ENCODE peak calls at places on chromosomes 4 and X, in four cellular contexts. I is keratinocyte, V is pancreas, L is fibroblast of mammary gland. Z is an unnamed sample.

GRCh38 chr4:7013171-7013570 is 30.0 kb upstream of the TADA2B start:
- DNase-seq in V (no peak), L (no peak), I (no peak), Z (no peak)

GRCh38 chrX:57137481-57137880 is 284 bp upstream of the SPIN2A start:
- DNase-seq in I (no peak), V (no peak), L (peak; percentile 11), Z (no peak)

GRCh38 chr4:1351854-1352633 is 5.0 kb downstream of the UVSSA start:
- DNase-seq in I (no peak), L (peak; percentile 69), V (peak; percentile 92), Z (peak; percentile 66)

GRCh38 chrX:135707880-135708279 is 5.6 kb upstream of the CT45A1 start:
- DNase-seq in I (no peak), V (no peak), L (peak; percentile 1), Z (peak; percentile 20)

GRCh38 chrX:53483838-53484420 is 49.8 kb upstream of the HSD17B10 start:
- DNase-seq in I (no peak), L (peak; percentile 48), V (no peak), Z (no peak)

GRCh38 chr4:123361195-123361861 is 35.3 kb upstream of the SPRY1 start:
- DNase-seq in L (peak; percentile 94), I (no peak), V (no peak), Z (no peak)

GRCh38 chr4:111506706-111507105 is 638.5 kb upstream of the FAM241A start:
- DNase-seq in L (peak; percentile 83), I (no peak), V (no peak), Z (no peak)

GRCh38 chrX:2373615-2374014 is 127.2 kb downstream of the DHRSX start:
- DNase-seq in L (no peak), V (no peak), I (no peak), Z (no peak)

GRCh38 chr4:176241703-176242102 is 27.3 kb downstream of the ASB5 start:
- DNase-seq in I (no peak), L (no peak), V (no peak), Z (no peak)

GRCh38 chr4:8656711-8657380 is 64.3 kb downstream of the CPZ start:
- DNase-seq in L (no peak), V (no peak), I (no peak), Z (no peak)

GRCh38 chr4:113747949-113748348 is 13.6 kb downstream of the CAMK2D start:
- DNase-seq in L (no peak), I (no peak), V (no peak), Z (no peak)

GRCh38 chr4:167219090-167219489 is 15.2 kb downstream of the SPOCK3 start:
- DNase-seq in V (no peak), L (no peak), I (no peak), Z (no peak)

GRCh38 chr4:14679906-14680305 is 322.4 kb upstream of the CPEB2 start:
- DNase-seq in V (no peak), L (peak; percentile 8), I (no peak), Z (no peak)

GRCh38 chrX:15242899-15243555 is 26.9 kb downstream of the ASB9 start:
- DNase-seq in I (no peak), V (no peak), L (peak; percentile 57), Z (peak; percentile 18)

GRCh38 chrX:99857455-99857854 is 552.6 kb downstream of the PCDH19 start:
- DNase-seq in L (no peak), V (no peak), I (no peak), Z (peak; percentile 0)

GRCh38 chr4:24067781-24068193 is 177.9 kb upstream of the PPARGC1A start:
- DNase-seq in I (peak; percentile 41), L (peak; percentile 83), V (no peak), Z (no peak)

GRCh38 chr4:39169426-39169825 is 12.9 kb upstream of the WDR19 start:
- DNase-seq in V (no peak), I (no peak), L (no peak), Z (no peak)

GRCh38 chrX:41265615-41266014 is 68.3 kb upstream of the DDX3X start:
- DNase-seq in I (no peak), V (no peak), L (peak; percentile 86), Z (no peak)

GRCh38 chrX:53262918-53263394 is 18.4 kb downstream of the IQSEC2 start:
- DNase-seq in V (no peak), L (peak; percentile 85), I (no peak), Z (no peak)

GRCh38 chr4:31234494-31234893 is 514.3 kb downstream of the PCDH7 start:
- DNase-seq in I (no peak), L (no peak), V (no peak), Z (peak; percentile 1)

GRCh38 chr4:143359794-143360193 is 23.1 kb downstream of the GAB1 start:
- DNase-seq in I (no peak), V (no peak), L (no peak), Z (no peak)

GRCh38 chr4:143336828-143337599 is at the start of gene GAB1:
- DNase-seq in L (peak; percentile 74), V (peak; percentile 76), I (no peak), Z (no peak)

GRCh38 chr4:115356176-115356575 is 242.8 kb upstream of the NDST4 start:
- DNase-seq in L (no peak), I (no peak), V (no peak), Z (no peak)

GRCh38 chr4:24928708-24929107 is 15.9 kb upstream of the CCDC149 start:
- DNase-seq in I (no peak), V (no peak), L (no peak), Z (no peak)

DNA sequence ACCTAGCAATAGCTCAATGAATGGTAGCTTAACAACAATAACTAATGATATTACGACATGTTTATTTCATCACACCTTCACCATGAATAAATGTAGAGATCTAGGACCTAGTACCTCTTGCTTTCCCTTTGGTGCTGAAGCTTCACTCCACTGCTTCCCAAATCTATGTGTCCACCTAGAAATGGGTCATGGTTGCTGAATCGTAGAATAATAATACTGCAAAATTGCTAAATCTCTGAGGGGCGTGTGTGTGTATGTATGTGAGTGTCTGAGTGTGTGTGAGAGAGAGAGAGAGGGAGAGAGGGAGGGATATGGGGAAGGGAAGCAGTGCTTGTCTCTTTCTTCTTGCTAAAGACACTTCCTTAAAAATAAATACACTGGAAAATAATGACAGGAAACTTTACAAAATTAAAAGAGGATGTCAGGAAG is 109.3 kb upstream of the BMP2K start:
- DNase-seq in V (no peak), I (no peak), L (no peak), Z (no peak)
- H3K4me3 ChIP-seq in V (no peak overlapping the region), I (no peak overlapping the region), L (no peak overlapping the region), Z (no peak overlapping the region)

GRCh38 chrX:77768787-77769186 is 17.2 kb downstream of the ATRX start:
- DNase-seq in L (no peak), V (no peak), I (no peak), Z (peak; percentile 84)
- H3K4me3 ChIP-seq in L (no peak overlapping the region), V (no peak overlapping the region), I (no peak overlapping the region), Z (no peak overlapping the region)

DNA sequence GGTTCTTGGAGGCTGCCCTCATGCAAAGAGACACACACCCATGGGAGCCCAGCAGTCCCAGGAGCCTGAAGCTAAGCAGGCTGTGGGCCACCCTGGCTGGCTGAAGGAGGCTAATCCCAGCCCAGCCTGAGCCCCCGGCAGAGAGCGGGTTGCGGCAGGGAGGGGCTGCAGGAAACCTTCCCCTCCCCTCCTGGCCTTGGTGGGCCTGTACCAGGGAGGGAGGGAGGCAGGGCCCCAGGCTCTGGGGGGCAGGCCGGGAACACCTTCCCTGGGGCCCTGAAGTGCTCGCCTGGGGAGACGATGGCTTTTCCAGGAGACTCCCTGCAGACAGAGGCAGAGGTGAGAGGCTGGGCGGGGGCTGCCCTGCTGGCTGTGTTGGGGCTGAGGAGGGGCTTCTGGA is 3.7 kb downstream of the BGN start:
- DNase-seq in L (no peak), V (no peak), I (no peak), Z (no peak)
- H3K4me3 ChIP-seq in L (no peak overlapping the region), V (no peak overlapping the region), I (no peak overlapping the region), Z (no peak overlapping the region)

DNA sequence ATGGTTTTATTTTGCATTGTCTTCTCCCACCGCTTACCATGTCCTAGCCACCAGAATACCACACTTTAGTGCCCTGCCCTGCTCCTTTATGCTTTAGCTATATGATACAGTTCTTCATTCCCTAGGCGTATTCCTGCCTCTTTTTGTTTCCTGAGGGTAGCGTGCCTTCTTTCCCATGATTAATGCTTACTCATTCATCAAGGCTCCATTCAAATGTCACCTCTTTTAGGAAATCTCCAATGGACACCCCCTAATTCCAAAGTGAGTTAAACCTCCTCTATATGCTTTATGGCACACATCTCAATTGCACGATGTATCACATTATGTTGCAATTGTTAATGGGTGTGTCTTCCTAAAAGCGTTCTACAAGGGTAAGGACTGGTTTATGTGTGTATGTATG is 46.2 kb downstream of the SPANXD start:
- DNase-seq in I (peak; percentile 41), L (no peak), V (no peak), Z (no peak)
- H3K4me3 ChIP-seq in I (no peak overlapping the region), L (no peak overlapping the region), V (no peak overlapping the region), Z (no peak overlapping the region)

GRCh38 chrX:46587753-46588171 is 14.2 kb downstream of the CHST7 start:
- DNase-seq in V (no peak), I (no peak), L (no peak), Z (no peak)
- H3K4me3 ChIP-seq in V (no peak overlapping the region), I (no peak overlapping the region), L (no peak overlapping the region), Z (peak overlapping the region; percentile 7)

GRCh38 chr4:40630335-40631021 is 814 bp upstream of the RBM47 start:
- DNase-seq in V (peak; percentile 74), L (no peak), I (no peak), Z (no peak)

GRCh38 chr4:40627540-40627939 is 2.1 kb downstream of the RBM47 start:
- DNase-seq in I (no peak), L (no peak), V (no peak), Z (no peak)

GRCh38 chr4:40628888-40629287 is 776 bp downstream of the RBM47 start:
- DNase-seq in L (no peak), I (no peak), V (no peak), Z (no peak)

GRCh38 chr4:40626183-40626990 is 3.3 kb downstream of the RBM47 start:
- DNase-seq in I (no peak), V (no peak), L (peak; percentile 36), Z (no peak)

DNA sequence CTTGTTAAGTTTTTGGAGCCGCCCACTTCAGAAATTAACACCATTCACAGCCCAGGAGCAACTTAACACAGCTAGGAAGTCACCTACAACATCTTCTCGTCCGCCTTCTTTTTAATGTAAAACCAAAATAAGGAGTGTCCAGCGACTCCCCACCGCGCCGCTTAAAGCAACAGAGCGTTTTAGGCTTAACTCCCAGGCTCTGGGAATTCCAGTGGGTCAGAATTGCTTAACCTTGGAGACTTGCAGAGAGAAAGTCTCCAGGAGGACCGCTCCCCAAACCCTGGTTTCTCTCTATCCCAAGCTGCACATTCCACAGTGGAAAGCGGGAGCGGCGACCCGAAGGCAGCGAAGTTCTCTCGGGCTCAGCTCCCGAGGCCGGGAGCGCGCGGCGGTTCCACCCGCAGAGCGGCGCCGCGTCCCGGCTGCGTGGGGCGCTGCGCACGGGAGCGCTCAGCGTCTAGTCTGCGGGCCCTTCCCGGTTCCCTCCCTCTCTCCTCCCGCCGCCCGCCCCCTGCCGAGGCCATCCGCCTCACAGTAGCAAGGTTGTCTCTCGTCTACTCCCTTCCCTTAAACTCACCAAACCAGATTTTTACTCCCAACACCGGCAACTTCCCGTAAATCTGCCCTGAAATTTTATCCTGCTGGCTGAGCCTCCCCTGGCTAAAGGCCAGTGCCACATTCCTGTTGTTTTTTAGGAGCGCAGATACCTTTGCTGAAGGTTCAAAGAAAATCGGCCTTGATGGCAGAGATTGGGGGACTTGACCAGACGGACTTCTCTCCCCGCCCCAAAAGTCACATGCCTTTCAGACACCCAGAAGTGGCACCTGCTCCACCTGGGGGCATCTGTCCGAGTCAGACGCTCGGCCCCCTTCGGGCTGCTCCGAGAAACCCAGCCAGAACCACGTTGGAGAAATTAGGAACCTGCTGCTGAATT is at the start of gene RBM47:
- DNase-seq in L (peak; percentile 50), V (peak; percentile 87), I (no peak), Z (no peak)
- H3K4me3 ChIP-seq in L (peak within 1 kb of the TSS; percentile 60), V (peak within 1 kb of the TSS; percentile 36), I (peak within 1 kb of the TSS; percentile 91), Z (no peak within 1 kb of the TSS)

GRCh38 chrX:46576458-46576857 is 2.9 kb downstream of the CHST7 start:
- DNase-seq in I (no peak), L (peak; percentile 43), V (no peak), Z (no peak)
- H3K4me3 ChIP-seq in I (no peak overlapping the region), L (no peak overlapping the region), V (no peak overlapping the region), Z (no peak overlapping the region)

Z was measured in Jurkat, Clone E6-1.